ENCODE peak calls at places on chromosomes 2 and 18, in ten cellular contexts. I is psoas muscle, Z is thyroid gland, G is esophagus squamous epithelium, U is heart left ventricle, S is right lobe of liver, F is uterus, O is neural progenitor cell, K is sigmoid colon, L is adrenal gland. N is an unnamed sample. For H3K9me3, the result is how much of the 10 kb centered on the place peaks cover.

GRCh38 chr2:191152841-191153240 is 2.0 kb upstream of the STAT4 start:
- DNase-seq in Z (no peak), K (no peak), L (no peak), U (no peak), I (no peak), F (no peak), S (no peak), O (no peak), G (no peak), N (no peak)

GRCh38 chr18:23929362-23929940 is 85.1 kb upstream of the TTC39C start:
- DNase-seq in S (no peak), F (no peak), Z (no peak), I (no peak), K (no peak), G (no peak), O (no peak), U (no peak), L (no peak), N (no peak)

GRCh38 chr2:47177042-47177565 is 22.0 kb upstream of the STPG4 start:
- DNase-seq in I (no peak), L (no peak), U (no peak), Z (no peak), O (no peak), F (no peak), S (no peak), G (no peak), K (no peak), N (no peak)

GRCh38 chr18:38747153-38747552 is 1181.6 kb upstream of the CELF4 start:
- DNase-seq in F (no peak), L (no peak), S (no peak), Z (no peak), I (no peak), O (no peak), U (no peak), G (no peak), K (no peak), N (no peak)

GRCh38 chr18:49059028-49059670 is 108.4 kb upstream of the SMAD7 start:
- DNase-seq in Z (no peak), O (peak), G (no peak), K (no peak), L (no peak), U (no peak), F (no peak), S (no peak), I (no peak), N (no peak)

GRCh38 chr18:45167109-45167551 is 448.1 kb upstream of the SLC14A2 start:
- DNase-seq in Z (no peak), K (no peak), G (no peak), O (no peak), L (no peak), U (no peak), F (no peak), I (no peak), S (no peak), N (no peak)

GRCh38 chr2:76281176-76281841 is 570.6 kb upstream of the GCFC2 start:
- DNase-seq in O (no peak), L (no peak), F (no peak), U (no peak), Z (no peak), K (no peak), G (no peak), I (no peak), S (no peak), N (no peak)

GRCh38 chr2:72115361-72116080 is 32.1 kb downstream of the CYP26B1 start:
- DNase-seq in F (no peak), I (peak), O (no peak), S (no peak), U (no peak), L (peak), G (no peak), Z (peak), K (peak), N (no peak)

GRCh38 chr2:74549685-74549971 is 4.1 kb downstream of the LOXL3 start:
- DNase-seq in G (no peak), K (no peak), O (no peak), Z (no peak), S (no peak), L (no peak), U (no peak), F (no peak), I (no peak), N (no peak)

GRCh38 chr2:203683932-203684556 is 22.4 kb upstream of the CD28 start:
- DNase-seq in O (no peak), S (peak), L (peak), I (peak), K (no peak), U (peak), F (no peak), G (no peak), Z (no peak), N (no peak)

GRCh38 chr2:184203661-184204060 is 394.7 kb upstream of the ZNF804A start:
- DNase-seq in G (no peak), O (no peak), S (no peak), U (no peak), I (no peak), K (no peak), F (no peak), Z (no peak), L (no peak), N (no peak)

GRCh38 chr2:241616168-241617125 is 20.5 kb downstream of the THAP4 start:
- DNase-seq in F (no peak), K (no peak), Z (no peak), U (peak), I (no peak), S (peak), O (no peak), L (no peak), G (no peak), N (no peak)

GRCh38 chr2:36329746-36330145 is 25.8 kb upstream of the CRIM1 start:
- DNase-seq in F (no peak), Z (no peak), L (no peak), K (no peak), O (no peak), S (no peak), G (no peak), U (no peak), I (no peak), N (no peak)

GRCh38 chr2:46319711-46320110 is 22.5 kb downstream of the EPAS1 start:
- DNase-seq in F (no peak), Z (no peak), U (no peak), O (no peak), S (no peak), L (no peak), I (no peak), G (no peak), K (no peak), N (no peak)

GRCh38 chr2:68193144-68193543 is 35.5 kb downstream of the PNO1 start:
- DNase-seq in L (no peak), I (no peak), K (no peak), O (no peak), F (no peak), Z (no peak), U (no peak), S (no peak), G (no peak), N (no peak)

GRCh38 chr2:66541646-66542045 is 106.7 kb downstream of the MEIS1 start:
- DNase-seq in I (no peak), F (no peak), L (no peak), Z (no peak), G (no peak), O (peak), K (no peak), U (no peak), S (no peak), N (no peak)

GRCh38 chr2:71776227-71776626 is 322.9 kb downstream of the DYSF start:
- DNase-seq in K (peak), G (no peak), Z (no peak), L (no peak), S (no peak), O (no peak), F (no peak), U (no peak), I (no peak), N (no peak)

GRCh38 chr2:134594399-134594798 is 124.4 kb downstream of the TMEM163 start:
- DNase-seq in F (no peak), L (no peak), K (no peak), U (no peak), G (no peak), I (no peak), Z (no peak), S (no peak), O (no peak), N (no peak)

GRCh38 chr18:62954341-62954740 is 239.0 kb downstream of the PHLPP1 start:
- DNase-seq in F (no peak), S (no peak), Z (no peak), U (no peak), L (no peak), O (no peak), G (no peak), K (no peak), I (no peak), N (no peak)

GRCh38 chr2:8623958-8624591 is 57.8 kb upstream of the ID2 start:
- DNase-seq in G (no peak), O (no peak), K (no peak), L (no peak), U (no peak), Z (peak), F (no peak), I (no peak), S (peak), N (no peak)

GRCh38 chr18:39596216-39596615 is 2030.6 kb upstream of the CELF4 start:
- DNase-seq in K (no peak), Z (no peak), G (no peak), O (no peak), S (no peak), L (no peak), F (no peak), I (no peak), U (no peak), N (no peak)

GRCh38 chr2:30577151-30577550 is 130.1 kb downstream of the LCLAT1 start:
- DNase-seq in I (no peak), Z (no peak), K (no peak), G (no peak), L (no peak), S (no peak), F (no peak), U (no peak), O (peak), N (no peak)

GRCh38 chr2:71466301-71467179 is 13.2 kb downstream of the DYSF start:
- DNase-seq in F (no peak), L (no peak), I (peak), Z (peak), O (peak), U (peak), S (peak), G (no peak), K (no peak), N (no peak)

GRCh38 chr2:19649785-19650380 is 251.9 kb downstream of the TTC32 start:
- DNase-seq in L (no peak), Z (no peak), F (no peak), O (no peak), I (no peak), K (peak), U (peak), S (no peak), G (no peak), N (no peak)

GRCh38 chr2:3037196-3038194 is 340.1 kb downstream of the EIPR1 start:
- DNase-seq in K (no peak), S (no peak), Z (no peak), I (no peak), U (no peak), O (no peak), L (no peak), F (no peak), G (no peak), N (no peak)

GRCh38 chr2:215950009-215950408 is 63.3 kb downstream of the MREG start:
- DNase-seq in O (peak), K (no peak), Z (no peak), S (no peak), L (no peak), G (no peak), U (no peak), I (no peak), F (no peak), N (no peak)

GRCh38 chr2:121748202-121748601 is 7.2 kb upstream of the TSN start:
- DNase-seq in O (peak), K (no peak), I (no peak), U (no peak), Z (no peak), S (no peak), L (no peak), G (no peak), F (no peak), N (no peak)

GRCh38 chr2:74867841-74868658 is 34.1 kb downstream of the HK2 start:
- DNase-seq in U (no peak), G (no peak), I (no peak), L (no peak), K (no peak), S (no peak), Z (no peak), F (peak), O (no peak), N (no peak)

GRCh38 chr2:2527162-2527561 is 196.1 kb upstream of the MYT1L start:
- DNase-seq in Z (no peak), L (no peak), I (no peak), O (no peak), S (no peak), F (no peak), U (no peak), K (peak), G (no peak), N (no peak)

GRCh38 chr2:216516730-216517350 is 18.2 kb downstream of the RPL37A start:
- DNase-seq in U (no peak), L (no peak), K (no peak), Z (no peak), I (no peak), G (no peak), O (peak), F (no peak), S (no peak), N (no peak)

GRCh38 chr2:237932731-237933131 is 34.1 kb upstream of the UBE2F start:
- DNase-seq in F (no peak), Z (no peak), O (no peak), U (no peak), I (no peak), S (no peak), G (no peak), L (no peak), K (no peak), N (no peak)

DNA sequence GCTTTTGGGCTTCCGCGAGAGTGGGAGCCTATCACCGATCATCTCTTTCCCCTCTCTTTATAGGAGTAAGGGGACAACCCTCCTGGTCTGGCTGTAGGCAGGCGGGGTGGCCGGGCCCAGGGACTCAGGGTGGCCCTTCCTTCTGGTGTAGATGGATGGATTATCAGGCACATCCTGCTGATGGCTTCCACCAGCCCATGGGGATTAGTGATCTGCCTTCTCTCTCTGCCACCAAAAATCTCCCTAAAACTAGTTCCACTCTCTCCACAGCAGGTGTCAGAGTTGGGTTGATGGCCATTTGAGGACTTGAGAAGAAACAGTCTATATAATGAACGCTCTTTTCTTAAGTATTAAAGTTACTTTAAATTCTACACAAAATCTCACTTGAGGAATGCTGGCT is 37.4 kb downstream of the NCK2 start:
- DNase-seq in S (no peak), U (no peak), O (no peak), K (no peak), I (no peak), F (no peak), L (no peak), G (no peak), Z (no peak), N (no peak)
- H3K27ac ChIP-seq in S (no peak), U (no peak), O (no peak), K (no peak), I (no peak), F (no peak), L (no peak), G (no peak), Z (no peak), N (no peak)

GRCh38 chr2:154403242-154403790 is 295.2 kb upstream of the KCNJ3 start:
- DNase-seq in U (no peak), I (no peak), L (no peak), O (no peak), G (no peak), F (no peak), K (no peak), S (no peak), Z (no peak), N (no peak)
- TF ChIP-seq CTCF in U (no peak), I (no peak), L (no peak), O (no peak), G (no peak), F (no peak), K (no peak), S (no peak), Z (no peak), N (no peak)

GRCh38 chr2:133044556-133044955 is 374.6 kb upstream of the LYPD1 start:
- DNase-seq in S (no peak), L (no peak), G (no peak), U (no peak), I (no peak), O (no peak), F (no peak), K (no peak), Z (no peak), N (no peak)
- H3K9me3 ChIP-seq in S (under half), L (under half), G (under half), U (under half), I (under half), O (under half), F (under half), K (under half), Z (under half), N (under half)

GRCh38 chr2:11366326-11366741 is 21.9 kb upstream of the ROCK2 start:
- DNase-seq in Z (no peak), I (no peak), G (no peak), U (no peak), L (peak), S (peak), O (no peak), K (no peak), F (no peak), N (no peak)
- H3K27ac ChIP-seq in Z (no peak), I (no peak), G (no peak), U (no peak), L (no peak), S (peak), O (no peak), K (no peak), F (no peak), N (no peak)

GRCh38 chr2:21175895-21176646 is 52.3 kb downstream of the TDRD15 start:
- DNase-seq in Z (no peak), L (no peak), F (no peak), K (no peak), I (no peak), U (no peak), O (peak), G (no peak), S (no peak), N (no peak)
- TF ChIP-seq CTCF in Z (no peak), L (peak), F (peak), K (peak), I (peak), U (peak), O (peak), G (no peak), S (peak), N (no peak)

DNA sequence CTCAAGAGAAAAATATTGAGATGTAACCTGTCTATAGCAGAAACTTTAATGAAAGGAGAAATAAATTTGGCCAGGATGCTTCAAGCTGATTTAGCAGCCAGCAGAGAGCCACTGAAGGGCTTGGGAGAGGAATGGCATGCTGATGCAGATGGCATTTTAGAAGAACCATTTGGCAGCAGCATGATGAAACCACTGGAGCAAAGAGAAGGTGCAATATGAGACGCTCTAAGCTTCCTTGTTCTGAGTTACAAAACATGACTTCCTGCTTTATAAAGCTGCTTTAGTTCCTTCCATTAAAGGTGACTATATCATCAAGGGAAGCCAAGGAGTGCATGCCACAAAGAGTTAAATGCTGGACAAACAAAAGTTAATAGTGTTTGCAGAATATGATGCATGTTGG is 189.7 kb downstream of the PID1 start:
- DNase-seq in I (no peak), U (no peak), Z (peak), L (no peak), S (no peak), K (no peak), G (no peak), F (no peak), O (no peak), N (no peak)
- H3K9me3 ChIP-seq in I (under half), U (under half), Z (under half), L (under half), S (under half), K (under half), G (under half), F (under half), O (under half), N (under half)

GRCh38 chr2:38192046-38192445 is 116.1 kb upstream of the CYP1B1 start:
- DNase-seq in O (no peak), U (no peak), F (no peak), L (no peak), I (no peak), Z (no peak), K (no peak), S (no peak), G (no peak), N (no peak)
- H3K27ac ChIP-seq in O (no peak), U (no peak), F (peak), L (no peak), I (no peak), Z (no peak), K (no peak), S (no peak), G (no peak), N (no peak)

GRCh38 chr2:231399853-231400667 is 4.5 kb downstream of the B3GNT7 start:
- DNase-seq in O (no peak), I (peak), Z (peak), S (peak), K (no peak), U (peak), L (peak), G (no peak), F (peak), N (no peak)
- TF ChIP-seq CTCF in O (no peak), I (peak), Z (no peak), S (no peak), K (no peak), U (peak), L (peak), G (no peak), F (no peak), N (no peak)